ENCODE peak calls at places on chromosomes 5 and 9, in nine cellular contexts. H is HFF-Myc, A is K562, P is heart right ventricle, X is adrenal gland, W is esophagus muscularis mucosa, J is gastrocnemius medialis, K is astrocyte, L is cardiac fibroblast. D is an unnamed sample.

GRCh38 chr5:40442346-40442745 is 237.4 kb upstream of the PTGER4 start:
- DNase-seq in H (no peak), A (no peak), P (no peak), X (no peak), W (no peak), J (no peak), K (peak), L (peak), D (no peak)

GRCh38 chr9:99143661-99144060 is 38.7 kb downstream of the TGFBR1 start:
- DNase-seq in H (no peak), A (no peak), P (no peak), X (no peak), W (no peak), J (no peak), K (no peak), L (no peak), D (no peak)

GRCh38 chr9:4674783-4675182 is 4.6 kb upstream of the CDC37L1 start:
- DNase-seq in H (peak), A (no peak), P (no peak), X (peak), W (no peak), J (no peak), K (peak), L (peak), D (no peak)

GRCh38 chr5:137199201-137199600 is 299.9 kb downstream of the SPOCK1 start:
- DNase-seq in H (no peak), A (no peak), P (no peak), X (no peak), W (no peak), J (no peak), K (peak), L (no peak), D (no peak)

GRCh38 chr5:14017904-14018303 is 73.4 kb upstream of the DNAH5 start:
- DNase-seq in H (no peak), A (no peak), P (no peak), X (no peak), W (peak), J (no peak), K (no peak), L (no peak), D (no peak)

GRCh38 chr5:132417010-132417439 is 47.5 kb downstream of the SLC22A5 start:
- DNase-seq in H (no peak), A (no peak), P (peak), X (no peak), W (peak), J (no peak), K (no peak), L (no peak), D (no peak)

GRCh38 chr5:64670277-64670676 is 20.0 kb upstream of the SHISAL2B start:
- DNase-seq in H (no peak), A (no peak), P (no peak), X (no peak), W (no peak), J (no peak), K (no peak), L (no peak), D (peak)

GRCh38 chr5:18792145-18792544 is 1157.9 kb downstream of the TAF11L14 start:
- DNase-seq in H (no peak), A (no peak), P (no peak), X (no peak), W (no peak), J (no peak), K (peak), L (no peak), D (no peak)

GRCh38 chr5:158718738-158719505 is 380.8 kb downstream of the EBF1 start:
- DNase-seq in H (no peak), A (no peak), P (no peak), X (no peak), W (peak), J (no peak), K (peak), L (peak), D (no peak)

GRCh38 chr9:92609142-92609500 is 60.8 kb downstream of the IPPK start:
- DNase-seq in H (peak), A (no peak), P (no peak), X (no peak), W (no peak), J (no peak), K (peak), L (peak), D (no peak)

GRCh38 chr9:95778957-95779356 is 96.5 kb upstream of the ERCC6L2 start:
- DNase-seq in H (peak), A (no peak), P (peak), X (peak), W (no peak), J (peak), K (peak), L (peak), D (no peak)

GRCh38 chr5:115894342-115894741 is 52.6 kb downstream of the AP3S1 start:
- DNase-seq in H (no peak), A (no peak), P (no peak), X (no peak), W (no peak), J (no peak), K (no peak), L (no peak), D (no peak)

GRCh38 chr9:14433293-14433818 is 119.4 kb upstream of the NFIB start:
- DNase-seq in H (no peak), A (no peak), P (no peak), X (no peak), W (no peak), J (no peak), K (peak), L (peak), D (no peak)

GRCh38 chr5:122673343-122673742 is 101.5 kb upstream of the SNX2 start:
- DNase-seq in H (peak), A (no peak), P (no peak), X (peak), W (no peak), J (no peak), K (peak), L (peak), D (no peak)

GRCh38 chr5:69152731-69153130 is 14.2 kb upstream of the CCNB1 start:
- DNase-seq in H (no peak), A (no peak), P (no peak), X (no peak), W (no peak), J (no peak), K (no peak), L (no peak), D (no peak)

GRCh38 chr9:127968717-127969383 is 11.9 kb downstream of the EEIG1 start:
- DNase-seq in H (peak), A (no peak), P (peak), X (peak), W (no peak), J (no peak), K (peak), L (peak), D (no peak)

GRCh38 chr5:132073231-132074013 is at the start of gene CSF2:
- DNase-seq in H (no peak), A (no peak), P (no peak), X (no peak), W (no peak), J (no peak), K (peak), L (no peak), D (no peak)

GRCh38 chr5:13408616-13409015 is 535.9 kb downstream of the DNAH5 start:
- DNase-seq in H (no peak), A (no peak), P (no peak), X (no peak), W (no peak), J (no peak), K (peak), L (no peak), D (no peak)

GRCh38 chr5:135980650-135981049 is 25.9 kb upstream of the LECT2 start:
- DNase-seq in H (no peak), A (no peak), P (no peak), X (no peak), W (no peak), J (no peak), K (no peak), L (no peak), D (no peak)
- H3K4me3 ChIP-seq in H (no peak), A (no peak), P (no peak), X (no peak), W (no peak), J (no peak), K (no peak), L (no peak), D (no peak)

GRCh38 chr5:59587489-59588337 is 305.8 kb downstream of the PDE4D start:
- DNase-seq in H (no peak), A (no peak), P (peak), X (peak), W (no peak), J (peak), K (peak), L (peak), D (no peak)
- TF ChIP-seq CTCF in H (peak), A (no peak), P (peak), X (no peak), W (no peak), J (no peak), K (no peak), L (peak), D (no peak)

GRCh38 chr5:126594077-126594476 is 942 bp downstream of the ALDH7A1 start:
- DNase-seq in H (no peak), A (no peak), P (no peak), X (no peak), W (no peak), J (no peak), K (peak), L (peak), D (no peak)
- H3K4me3 ChIP-seq in H (peak), A (no peak), P (peak), X (no peak), W (peak), J (peak), K (peak), L (peak), D (peak)

DNA sequence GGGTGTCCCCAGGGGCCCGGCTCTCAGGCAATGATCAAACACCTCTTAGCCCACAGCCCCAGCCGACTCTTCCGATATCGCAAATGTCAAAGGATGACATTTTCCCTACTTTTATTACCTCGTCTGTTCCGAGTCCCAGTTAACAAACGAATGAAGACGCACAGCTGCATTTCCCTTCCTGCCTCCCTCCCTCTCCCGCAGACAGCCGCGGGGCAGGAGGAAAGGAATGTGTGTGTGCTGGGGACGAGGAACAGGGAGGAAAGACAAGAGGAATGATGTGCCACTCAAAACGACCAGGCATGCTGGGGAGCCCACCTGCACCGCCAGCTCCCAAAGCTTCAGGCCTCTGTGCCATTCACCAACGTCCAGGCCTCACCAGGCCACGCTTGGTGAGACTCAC is 125.9 kb upstream of the SARDH start:
- DNase-seq in H (no peak), A (no peak), P (no peak), X (no peak), W (no peak), J (no peak), K (no peak), L (no peak), D (no peak)
- TF ChIP-seq CTCF in H (no peak), A (no peak), P (no peak), X (no peak), W (no peak), J (no peak), K (no peak), L (no peak), D (no peak)